ENCODE peak calls at places on chromosomes 1 and 21, in seven cellular contexts. One of them, this sample, is unnamed.

GRCh38 chr1:202133016-202133415 is 10.3 kb downstream of the GPR37L1 start:
- DNase-seq in astrocyte of the cerebellum: no peak
- DNase-seq in cardiac fibroblast: no peak
- DNase-seq in lung: peak; percentile 44
- DNase-seq in kidney tubule cell: no peak
- DNase-seq in HepG2: no peak
- DNase-seq in RKO: no peak
- DNase-seq in this sample: no peak

GRCh38 chr1:244860078-244860477 is 4.3 kb downstream of the HNRNPU start:
- DNase-seq in astrocyte of the cerebellum: no peak
- DNase-seq in cardiac fibroblast: no peak
- DNase-seq in lung: no peak
- DNase-seq in kidney tubule cell: no peak
- DNase-seq in HepG2: no peak
- DNase-seq in RKO: no peak
- DNase-seq in this sample: no peak

GRCh38 chr1:207825719-207826556 is 74.1 kb downstream of the CD46 start:
- DNase-seq in astrocyte of the cerebellum: no peak
- DNase-seq in cardiac fibroblast: peak; percentile 36
- DNase-seq in lung: peak; percentile 73
- DNase-seq in kidney tubule cell: peak; percentile 93
- DNase-seq in HepG2: peak; percentile 10
- DNase-seq in RKO: no peak
- DNase-seq in this sample: no peak

GRCh38 chr1:31509124-31510072 is 66.9 kb upstream of the TINAGL1 start:
- DNase-seq in astrocyte of the cerebellum: no peak
- DNase-seq in cardiac fibroblast: no peak
- DNase-seq in lung: no peak
- DNase-seq in kidney tubule cell: peak; percentile 51
- DNase-seq in HepG2: peak; percentile 95
- DNase-seq in RKO: no peak
- DNase-seq in this sample: peak; percentile 3

GRCh38 chr1:27603320-27603961 is 503 bp downstream of the AHDC1 start:
- DNase-seq in astrocyte of the cerebellum: no peak
- DNase-seq in cardiac fibroblast: no peak
- DNase-seq in lung: no peak
- DNase-seq in kidney tubule cell: no peak
- DNase-seq in HepG2: no peak
- DNase-seq in RKO: peak; percentile 27
- DNase-seq in this sample: peak; percentile 18

GRCh38 chr1:93878889-93879586 is at the start of gene DNTTIP2:
- DNase-seq in astrocyte of the cerebellum: peak; percentile 75
- DNase-seq in cardiac fibroblast: peak; percentile 92
- DNase-seq in lung: peak; percentile 94
- DNase-seq in kidney tubule cell: peak; percentile 92
- DNase-seq in HepG2: peak; percentile 87
- DNase-seq in RKO: peak; percentile 90
- DNase-seq in this sample: peak; percentile 90

GRCh38 chr21:37383066-37383465 is 16.5 kb downstream of the DYRK1A start:
- DNase-seq in astrocyte of the cerebellum: no peak
- DNase-seq in cardiac fibroblast: peak; percentile 70
- DNase-seq in lung: no peak
- DNase-seq in kidney tubule cell: no peak
- DNase-seq in HepG2: no peak
- DNase-seq in RKO: no peak
- DNase-seq in this sample: no peak

GRCh38 chr1:212637902-212638301 is 29.3 kb downstream of the ATF3 start:
- DNase-seq in astrocyte of the cerebellum: no peak
- DNase-seq in cardiac fibroblast: no peak
- DNase-seq in lung: no peak
- DNase-seq in kidney tubule cell: no peak
- DNase-seq in HepG2: no peak
- DNase-seq in RKO: no peak
- DNase-seq in this sample: no peak

GRCh38 chr1:229003233-229004031 is 267.5 kb upstream of the RAB4A start:
- DNase-seq in astrocyte of the cerebellum: no peak
- DNase-seq in cardiac fibroblast: peak; percentile 34
- DNase-seq in lung: no peak
- DNase-seq in kidney tubule cell: no peak
- DNase-seq in HepG2: peak; percentile 92
- DNase-seq in RKO: no peak
- DNase-seq in this sample: no peak

GRCh38 chr21:15730484-15731242 is 881 bp downstream of the USP25 start:
- DNase-seq in astrocyte of the cerebellum: no peak
- DNase-seq in cardiac fibroblast: no peak
- DNase-seq in lung: no peak
- DNase-seq in kidney tubule cell: no peak
- DNase-seq in HepG2: no peak
- DNase-seq in RKO: peak; percentile 26
- DNase-seq in this sample: no peak

GRCh38 chr1:154423303-154423987 is 18.3 kb downstream of the IL6R start:
- DNase-seq in astrocyte of the cerebellum: peak; percentile 55
- DNase-seq in cardiac fibroblast: peak; percentile 66
- DNase-seq in lung: no peak
- DNase-seq in kidney tubule cell: peak; percentile 81
- DNase-seq in HepG2: no peak
- DNase-seq in RKO: peak; percentile 80
- DNase-seq in this sample: peak; percentile 71

GRCh38 chr1:2248127-2248826 is 20.2 kb downstream of the SKI start:
- DNase-seq in astrocyte of the cerebellum: no peak
- DNase-seq in cardiac fibroblast: no peak
- DNase-seq in lung: no peak
- DNase-seq in kidney tubule cell: peak; percentile 43
- DNase-seq in HepG2: peak; percentile 65
- DNase-seq in RKO: no peak
- DNase-seq in this sample: no peak

GRCh38 chr1:47852006-47852686 is 145.0 kb downstream of the TRABD2B start:
- DNase-seq in astrocyte of the cerebellum: no peak
- DNase-seq in cardiac fibroblast: no peak
- DNase-seq in lung: no peak
- DNase-seq in kidney tubule cell: no peak
- DNase-seq in HepG2: no peak
- DNase-seq in RKO: no peak
- DNase-seq in this sample: no peak

GRCh38 chr1:43691871-43692815 is 15.2 kb upstream of the ST3GAL3 start:
- DNase-seq in astrocyte of the cerebellum: no peak
- DNase-seq in cardiac fibroblast: no peak
- DNase-seq in lung: no peak
- DNase-seq in kidney tubule cell: no peak
- DNase-seq in HepG2: no peak
- DNase-seq in RKO: no peak
- DNase-seq in this sample: no peak

GRCh38 chr1:68479501-68479900 is 17.4 kb downstream of the DEPDC1 start:
- DNase-seq in astrocyte of the cerebellum: no peak
- DNase-seq in cardiac fibroblast: no peak
- DNase-seq in lung: no peak
- DNase-seq in kidney tubule cell: peak; percentile 82
- DNase-seq in HepG2: no peak
- DNase-seq in RKO: no peak
- DNase-seq in this sample: peak; percentile 78

GRCh38 chr1:202825748-202826147 is 15.0 kb downstream of the PCAT6 start:
- DNase-seq in astrocyte of the cerebellum: no peak
- DNase-seq in cardiac fibroblast: no peak
- DNase-seq in lung: no peak
- DNase-seq in kidney tubule cell: no peak
- DNase-seq in HepG2: no peak
- DNase-seq in RKO: no peak
- DNase-seq in this sample: no peak

GRCh38 chr1:72439036-72439435 is 156.7 kb upstream of the NEGR1 start:
- DNase-seq in astrocyte of the cerebellum: no peak
- DNase-seq in cardiac fibroblast: no peak
- DNase-seq in lung: no peak
- DNase-seq in kidney tubule cell: peak; percentile 69
- DNase-seq in HepG2: no peak
- DNase-seq in RKO: no peak
- DNase-seq in this sample: no peak